ENCODE peak calls at places on chromosome X, in five cellular contexts. W, G, F, P and R are unnamed samples.

GRCh38 chrX:115499112-115499805 is 61.7 kb upstream of the PLS3 start:
- DNase-seq in P (no peak), G (no peak), F (no peak), W (peak; percentile 22), R (no peak)

GRCh38 chrX:110509778-110510510 is 151.3 kb downstream of the RTL9 start:
- DNase-seq in F (no peak), G (no peak), P (no peak), W (no peak), R (no peak)

GRCh38 chrX:12434493-12434892 is 296.2 kb downstream of the FRMPD4 start:
- DNase-seq in W (no peak), P (no peak), G (no peak), F (no peak), R (no peak)

GRCh38 chrX:11629593-11630211 is 36.0 kb downstream of the ARHGAP6 start:
- DNase-seq in F (no peak), P (no peak), G (no peak), W (no peak), R (no peak)

GRCh38 chrX:135977611-135978010 is 3.8 kb upstream of the MMGT1 start:
- DNase-seq in F (no peak), P (no peak), W (no peak), G (no peak), R (no peak)

GRCh38 chrX:115561605-115562491 is 874 bp downstream of the PLS3 start:
- DNase-seq in G (no peak), W (peak; percentile 23), P (peak; percentile 52), F (no peak), R (peak; percentile 7)

GRCh38 chrX:6644411-6644810 is 109.5 kb upstream of the VCX3A start:
- DNase-seq in P (no peak), W (no peak), G (peak; percentile 0), F (no peak), R (no peak)

GRCh38 chrX:111259559-111259958 is 10.7 kb downstream of the CAPN6 start:
- DNase-seq in P (no peak), W (no peak), G (no peak), F (no peak), R (no peak)

GRCh38 chrX:115642304-115642703 is 81.3 kb downstream of the PLS3 start:
- DNase-seq in F (no peak), W (no peak), P (no peak), G (no peak), R (no peak)

GRCh38 chrX:19121898-19122640 is at the start of gene ADGRG2:
- DNase-seq in P (peak; percentile 1), F (no peak), W (no peak), G (no peak), R (no peak)

GRCh38 chrX:40845331-40845911 is 110.1 kb upstream of the MED14 start:
- DNase-seq in P (peak; percentile 30), W (no peak), F (no peak), G (no peak), R (no peak)